ENCODE peak calls at places on chromosomes 16 and 17, in eight cellular contexts. D is EL, E is HTR-8/SVneo, F is NB4, T is brain microvascular endothelial cell, P is GM04504, S is LoVo, G is skeletal muscle cell. J is an unnamed sample.
A peak's percentile ranks its signal among the peaks of the same experiment; 100 is the strongest.

GRCh38 chr17:82490512-82491195 is 28.9 kb upstream of the FOXK2 start:
- DNase-seq in E (no peak), F (no peak), S (no peak), P (no peak), G (no peak), D (no peak), T (no peak), J (no peak)

GRCh38 chr17:60345233-60345632 is 46.7 kb downstream of the USP32 start:
- DNase-seq in T (no peak), G (no peak), P (no peak), F (no peak), E (no peak), D (no peak), S (no peak), J (no peak)

GRCh38 chr16:25126820-25127232 is 15.3 kb downstream of the LCMT1 start:
- DNase-seq in F (peak; percentile 67), S (no peak), D (peak; percentile 85), P (peak; percentile 56), T (peak; percentile 78), E (peak; percentile 63), G (peak; percentile 34), J (peak; percentile 46)

GRCh38 chr16:85781685-85782370 is 17.5 kb downstream of the EMC8 start:
- DNase-seq in G (no peak), E (no peak), P (peak; percentile 56), T (no peak), D (no peak), S (no peak), F (peak; percentile 43), J (no peak)

GRCh38 chr16:50302472-50303005 is 36.2 kb downstream of the ADCY7 start:
- DNase-seq in P (no peak), D (no peak), T (no peak), F (peak; percentile 30), E (no peak), G (no peak), S (no peak), J (peak; percentile 4)

GRCh38 chr17:20008242-20009051 is 712 bp upstream of the SPECC1 start:
- DNase-seq in D (peak; percentile 32), G (no peak), F (peak; percentile 43), P (no peak), T (no peak), E (no peak), S (peak; percentile 38), J (peak; percentile 45)

GRCh38 chr16:68300736-68301459 is 9.8 kb downstream of the SLC7A6OS start:
- DNase-seq in G (no peak), F (no peak), S (no peak), E (no peak), P (no peak), T (no peak), D (no peak), J (no peak)

GRCh38 chr16:4354512-4355409 is 3.6 kb upstream of the PAM16 start:
- DNase-seq in S (no peak), D (no peak), E (no peak), P (no peak), G (no peak), F (no peak), T (no peak), J (no peak)

GRCh38 chr17:78979780-78980623 is at the start of gene LGALS3BP:
- DNase-seq in G (peak; percentile 46), T (peak; percentile 74), S (peak; percentile 88), E (peak; percentile 97), P (peak; percentile 28), D (peak; percentile 88), F (peak; percentile 32), J (peak; percentile 72)

GRCh38 chr17:74742153-74742515 is 5.1 kb downstream of the RAB37 start:
- DNase-seq in P (no peak), S (no peak), G (no peak), T (no peak), F (peak; percentile 92), D (peak; percentile 53), E (no peak), J (peak; percentile 85)

GRCh38 chr16:899678-900060 is 71.1 kb downstream of the LMF1 start:
- DNase-seq in E (no peak), S (no peak), G (no peak), D (no peak), T (no peak), F (no peak), P (no peak), J (no peak)

GRCh38 chr17:50339381-50339780 is 6.5 kb upstream of the XYLT2 start:
- DNase-seq in D (no peak), E (no peak), G (no peak), F (no peak), T (no peak), S (no peak), P (no peak), J (no peak)

GRCh38 chr17:47878203-47879027 is 17.6 kb upstream of the SP2 start:
- DNase-seq in F (no peak), P (no peak), E (no peak), G (no peak), S (no peak), T (no peak), D (peak; percentile 34), J (no peak)

GRCh38 chr17:32277284-32277683 is 11.7 kb downstream of the RHBDL3 start:
- DNase-seq in P (no peak), D (peak; percentile 15), E (no peak), S (no peak), G (peak; percentile 13), F (peak; percentile 62), T (peak; percentile 35), J (no peak)

GRCh38 chr17:33438136-33438535 is 145.0 kb upstream of the ASIC2 start:
- DNase-seq in D (no peak), T (no peak), P (no peak), F (peak; percentile 43), S (no peak), E (no peak), G (no peak), J (no peak)

GRCh38 chr17:27218719-27219488 is 75.0 kb upstream of the WSB1 start:
- DNase-seq in P (no peak), F (no peak), S (no peak), T (no peak), G (no peak), E (no peak), D (no peak), J (no peak)

GRCh38 chr17:39988206-39988810 is 7.7 kb downstream of the PSMD3 start:
- DNase-seq in G (no peak), F (no peak), E (no peak), S (no peak), P (no peak), T (no peak), D (no peak), J (no peak)

GRCh38 chr17:40071720-40072480 is 9.1 kb downstream of the THRA start:
- DNase-seq in G (no peak), D (no peak), P (no peak), S (no peak), E (no peak), T (no peak), F (peak; percentile 40), J (no peak)

GRCh38 chr17:15171433-15172047 is 93.6 kb downstream of the PMP22 start:
- DNase-seq in S (peak; percentile 44), T (peak; percentile 66), G (peak; percentile 54), D (peak; percentile 75), P (peak; percentile 62), E (peak; percentile 86), F (peak; percentile 73), J (peak; percentile 28)

J was measured in activated naive CD4-positive, alpha-beta T cell treated with anti-CD3 and anti-CD28 coated beads, Interleukin-2, amount 10 ng/mL, durations not matched to agents 7 days and 5 days.